ENCODE peak calls at places on chromosomes 5 and 9, in seven cellular contexts. Q is cardiac muscle cell, O is endodermal cell, S is right atrium auricular region, M is A549, B is HFF-Myc, Y is cardiac fibroblast. T is an unnamed sample.

GRCh38 chr5:173823274-173823644 is 64.9 kb upstream of the CPEB4 start:
- DNase-seq in Q (no peak), O (no peak), S (no peak), M (no peak), B (no peak), Y (no peak), T (no peak)

GRCh38 chr9:101736723-101737122 is 1.7 kb downstream of the GRIN3A start:
- DNase-seq in Q (peak; percentile 84), O (peak; percentile 91), S (no peak), M (no peak), B (no peak), Y (peak; percentile 27), T (no peak)

GRCh38 chr9:85727500-85727899 is 14.3 kb downstream of the AGTPBP1 start:
- DNase-seq in Q (no peak), O (no peak), S (no peak), M (no peak), B (no peak), Y (peak; percentile 11), T (no peak)

GRCh38 chr9:125998837-125999503 is 251.8 kb downstream of the PBX3 start:
- DNase-seq in Q (no peak), O (no peak), S (no peak), M (no peak), B (no peak), Y (no peak), T (no peak)

GRCh38 chr9:21933865-21934264 is 60.3 kb downstream of the CDKN2A start:
- DNase-seq in Q (no peak), O (no peak), S (no peak), M (no peak), B (no peak), Y (peak; percentile 73), T (no peak)

GRCh38 chr5:110727025-110727314 is 499 bp upstream of the TMEM232 start:
- DNase-seq in Q (peak; percentile 10), O (no peak), S (no peak), M (peak; percentile 4), B (no peak), Y (no peak), T (no peak)

GRCh38 chr5:29150840-29151239 is 2042.6 kb upstream of the CDH6 start:
- DNase-seq in Q (no peak), O (peak; percentile 63), S (no peak), M (no peak), B (no peak), Y (no peak), T (no peak)

GRCh38 chr5:111548992-111549649 is 36.8 kb upstream of the STARD4 start:
- DNase-seq in Q (peak; percentile 17), O (peak; percentile 60), S (no peak), M (peak; percentile 4), B (no peak), Y (peak; percentile 11), T (no peak)

GRCh38 chr5:124935060-124935459 is 188.6 kb upstream of the ZNF608 start:
- DNase-seq in Q (no peak), O (no peak), S (no peak), M (no peak), B (no peak), Y (no peak), T (no peak)

GRCh38 chr5:171714851-171715250 is 70.8 kb upstream of the SMIM23 start:
- DNase-seq in Q (no peak), O (peak; percentile 24), S (peak; percentile 36), M (no peak), B (no peak), Y (no peak), T (no peak)

GRCh38 chr5:59562756-59563389 is 330.7 kb downstream of the PDE4D start:
- DNase-seq in Q (peak; percentile 54), O (peak; percentile 91), S (no peak), M (peak; percentile 91), B (peak; percentile 83), Y (peak; percentile 54), T (no peak)

GRCh38 chr5:33785571-33785970 is 106.2 kb downstream of the ADAMTS12 start:
- DNase-seq in Q (no peak), O (no peak), S (no peak), M (no peak), B (no peak), Y (no peak), T (no peak)

GRCh38 chr5:129593525-129593924 is 133.4 kb downstream of the ADAMTS19 start:
- DNase-seq in Q (no peak), O (no peak), S (no peak), M (no peak), B (no peak), Y (peak; percentile 15), T (no peak)

GRCh38 chr5:72281764-72282499 is 38.1 kb downstream of the MRPS27 start:
- DNase-seq in Q (no peak), O (no peak), S (no peak), M (peak; percentile 56), B (peak; percentile 68), Y (peak; percentile 90), T (peak; percentile 79)

GRCh38 chr9:95793924-95794828 is 81.3 kb upstream of the ERCC6L2 start:
- DNase-seq in Q (no peak), O (no peak), S (no peak), M (no peak), B (peak; percentile 83), Y (peak; percentile 97), T (peak; percentile 92)

GRCh38 chr5:170293273-170293672 is 4.3 kb downstream of the LCP2 start:
- DNase-seq in Q (no peak), O (no peak), S (no peak), M (no peak), B (no peak), Y (no peak), T (no peak)

GRCh38 chr5:116365006-116365496 is 209.6 kb downstream of the SEMA6A start:
- DNase-seq in Q (no peak), O (no peak), S (no peak), M (no peak), B (no peak), Y (no peak), T (no peak)

GRCh38 chr9:93678199-93679019 is 102.0 kb downstream of the PHF2 start:
- DNase-seq in Q (no peak), O (peak; percentile 34), S (peak; percentile 56), M (no peak), B (no peak), Y (no peak), T (no peak)

GRCh38 chr9:136545065-136545965 is 533 bp downstream of the NOTCH1 start:
- DNase-seq in Q (no peak), O (peak; percentile 70), S (no peak), M (no peak), B (no peak), Y (peak; percentile 25), T (no peak)

GRCh38 chr5:166722939-166723338 is 1568.5 kb upstream of the WWC1 start:
- DNase-seq in Q (no peak), O (no peak), S (no peak), M (peak; percentile 63), B (no peak), Y (peak; percentile 82), T (no peak)

GRCh38 chr5:17732351-17732923 is 98.2 kb downstream of the TAF11L14 start:
- DNase-seq in Q (no peak), O (no peak), S (no peak), M (no peak), B (no peak), Y (no peak), T (no peak)

GRCh38 chr5:95823241-95823737 is 763 bp upstream of the GLRX start:
- DNase-seq in Q (no peak), O (peak; percentile 53), S (no peak), M (no peak), B (no peak), Y (no peak), T (no peak)

GRCh38 chr9:129641751-129642585 is at the start of gene ASB6:
- DNase-seq in Q (peak; percentile 98), O (peak; percentile 100), S (peak; percentile 97), M (peak; percentile 98), B (peak; percentile 89), Y (peak; percentile 97), T (peak; percentile 95)
- TF ChIP-seq CTCF in Q (peak; percentile 90), O (peak; percentile 100), S (peak; percentile 98), M (peak; percentile 99), B (peak; percentile 92), Y (peak; percentile 60), T (peak; percentile 63)

DNA sequence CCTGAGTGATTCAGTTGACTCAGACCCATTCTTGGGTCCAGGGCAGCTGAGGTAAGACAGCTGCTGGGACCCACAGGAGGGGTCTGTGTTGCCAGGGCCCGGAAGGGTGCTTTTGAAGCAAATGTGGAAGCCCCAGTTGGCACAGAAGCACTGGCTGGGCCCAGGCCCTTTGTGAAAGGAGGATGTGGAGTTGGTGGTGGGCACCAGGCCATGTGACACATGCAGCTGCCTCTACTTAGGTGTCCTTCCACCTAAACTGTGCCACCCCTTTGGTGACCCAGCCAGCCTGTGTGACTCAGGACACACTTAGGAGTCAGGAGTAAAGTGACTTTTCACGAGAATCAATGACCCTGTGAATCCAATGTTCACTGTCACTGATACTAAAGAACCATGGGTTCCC is 114.3 kb upstream of the SLC25A48 start:
- DNase-seq in Q (no peak), O (no peak), S (no peak), M (no peak), B (no peak), Y (no peak), T (no peak)
- TF ChIP-seq CTCF in Q (no peak), O (no peak), S (no peak), M (no peak), B (no peak), Y (no peak), T (no peak)

GRCh38 chr9:135439916-135440315 is 39.7 kb upstream of the PPP1R26 start:
- DNase-seq in Q (no peak), O (no peak), S (no peak), M (no peak), B (no peak), Y (no peak), T (no peak)

GRCh38 chr9:135443811-135444470 is 35.6 kb upstream of the PPP1R26 start:
- DNase-seq in Q (no peak), O (no peak), S (no peak), M (no peak), B (no peak), Y (no peak), T (no peak)

GRCh38 chr9:135437259-135437658 is 42.3 kb upstream of the PPP1R26 start:
- DNase-seq in Q (no peak), O (no peak), S (no peak), M (no peak), B (no peak), Y (no peak), T (no peak)

DNA sequence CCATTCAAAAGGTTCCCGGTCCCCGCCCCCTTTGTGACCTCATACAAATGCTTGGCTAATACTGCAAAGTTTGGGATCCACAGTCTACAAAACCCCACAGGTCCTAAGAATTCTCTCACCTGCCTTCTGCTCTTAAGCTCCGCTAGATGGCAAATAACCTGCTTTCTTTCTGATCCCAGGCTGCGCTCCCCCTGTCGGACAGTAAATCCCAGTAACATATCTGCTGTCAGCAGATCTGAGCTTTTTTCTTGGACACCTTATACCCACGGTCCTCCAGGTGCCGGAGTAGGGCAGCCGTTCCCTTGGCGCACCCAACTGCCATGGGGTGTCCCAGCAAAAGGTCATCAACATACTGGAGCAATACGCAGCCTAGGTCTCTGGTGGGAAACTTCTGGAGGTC is 39.0 kb upstream of the PPP1R26 start:
- DNase-seq in Q (no peak), O (no peak), S (no peak), M (peak; percentile 87), B (no peak), Y (no peak), T (no peak)
- TF ChIP-seq CTCF in Q (peak; percentile 19), O (peak; percentile 28), S (peak; percentile 17), M (peak; percentile 69), B (no peak), Y (no peak), T (no peak)

DNA sequence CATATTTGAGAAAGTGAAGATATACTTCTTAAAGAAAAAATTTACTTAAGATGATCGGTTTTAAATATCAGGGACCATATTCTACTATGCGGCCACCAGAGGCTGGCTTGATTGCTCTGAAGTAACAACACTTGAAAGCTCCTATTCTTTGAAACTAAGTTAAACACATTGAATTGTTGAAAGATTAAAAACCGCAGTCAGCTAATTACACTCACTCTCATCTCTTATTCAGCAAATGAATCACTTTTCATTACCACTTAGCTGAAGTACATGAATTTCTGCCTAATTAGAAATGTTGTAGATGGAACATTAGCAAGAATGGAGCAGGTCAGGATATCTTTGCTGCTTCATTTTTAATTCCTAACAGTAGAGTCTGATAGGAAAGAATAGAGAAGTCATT is 42.3 kb downstream of the LSM11 start:
- DNase-seq in Q (no peak), O (no peak), S (no peak), M (no peak), B (no peak), Y (no peak), T (no peak)
- TF ChIP-seq CTCF in Q (no peak), O (no peak), S (no peak), M (no peak), B (no peak), Y (no peak), T (no peak)